ENCODE peak calls at places on chromosome 19, in nine cellular contexts. Q, Y, S, J, C, I, U, G and H are unnamed samples. For H3K4me1, the result is how much of the 10 kb centered on the place peaks cover.

GRCh38 chr19:6501740-6502648 is at the start of gene TUBB4A:
- DNase-seq in Q (peak), Y (no peak), S (no peak), J (peak), C (no peak), I (no peak), U (peak), G (peak), H (no peak)

GRCh38 chr19:33100894-33101644 is 20.1 kb downstream of the GPATCH1 start:
- DNase-seq in Q (no peak), Y (no peak), S (no peak), J (no peak), C (peak), I (no peak), U (no peak), G (no peak), H (no peak)

GRCh38 chr19:47658431-47659383 is 49.8 kb downstream of the BICRA start:
- DNase-seq in Q (no peak), Y (no peak), S (no peak), J (no peak), C (no peak), I (peak), U (no peak), G (no peak), H (peak)

GRCh38 chr19:40633207-40633606 is 32.0 kb downstream of the LTBP4 start:
- DNase-seq in Q (no peak), Y (no peak), S (no peak), J (no peak), C (no peak), I (no peak), U (no peak), G (no peak), H (peak)

GRCh38 chr19:52542984-52543664 is 15.7 kb downstream of the ZNF808 start:
- DNase-seq in Q (no peak), Y (no peak), S (peak), J (peak), C (no peak), I (no peak), U (no peak), G (no peak), H (no peak)

GRCh38 chr19:56167064-56167578 is 8.7 kb upstream of the GALP start:
- DNase-seq in Q (no peak), Y (no peak), S (no peak), J (no peak), C (no peak), I (peak), U (peak), G (no peak), H (peak)

GRCh38 chr19:44747739-44748425 is 626 bp upstream of the BCL3 start:
- DNase-seq in Q (peak), Y (peak), S (no peak), J (no peak), C (peak), I (peak), U (peak), G (no peak), H (peak)

GRCh38 chr19:10963865-10964264 is 3.0 kb downstream of the SMARCA4 start:
- DNase-seq in Q (no peak), Y (no peak), S (no peak), J (no peak), C (no peak), I (no peak), U (no peak), G (no peak), H (no peak)

GRCh38 chr19:2041686-2042484 is 9.2 kb downstream of the MKNK2 start:
- DNase-seq in Q (peak), Y (peak), S (peak), J (peak), C (peak), I (peak), U (peak), G (peak), H (peak)

GRCh38 chr19:29379257-29379986 is 146.4 kb upstream of the VSTM2B start:
- DNase-seq in Q (no peak), Y (peak), S (no peak), J (no peak), C (no peak), I (no peak), U (no peak), G (no peak), H (no peak)

GRCh38 chr19:17089238-17089637 is 13.7 kb downstream of the MYO9B start:
- DNase-seq in Q (no peak), Y (no peak), S (no peak), J (no peak), C (no peak), I (peak), U (no peak), G (no peak), H (peak)

GRCh38 chr19:6086081-6086858 is 24.0 kb downstream of the RFX2 start:
- DNase-seq in Q (no peak), Y (no peak), S (no peak), J (no peak), C (no peak), I (peak), U (no peak), G (no peak), H (no peak)

GRCh38 chr19:9250630-9251029 is at the start of gene OR7E24:
- DNase-seq in Q (no peak), Y (no peak), S (no peak), J (no peak), C (no peak), I (no peak), U (no peak), G (no peak), H (no peak)

GRCh38 chr19:39827216-39827615 is 6.7 kb downstream of the DYRK1B start:
- DNase-seq in Q (no peak), Y (no peak), S (no peak), J (no peak), C (no peak), I (no peak), U (no peak), G (no peak), H (no peak)

GRCh38 chr19:9839415-9839814 is 4.3 kb downstream of the PIN1 start:
- DNase-seq in Q (no peak), Y (no peak), S (no peak), J (no peak), C (no peak), I (peak), U (no peak), G (no peak), H (peak)

GRCh38 chr19:4390017-4390861 is 10.1 kb downstream of the SH3GL1 start:
- DNase-seq in Q (peak), Y (peak), S (no peak), J (no peak), C (peak), I (peak), U (peak), G (no peak), H (no peak)
- H3K4me1 ChIP-seq in Q (half or more), Y (half or more), S (under half), J (under half), C (half or more), I (half or more), U (under half), G (under half), H (half or more)

GRCh38 chr19:34189917-34190425 is 17.7 kb downstream of the LSM14A start:
- DNase-seq in Q (no peak), Y (no peak), S (no peak), J (no peak), C (no peak), I (peak), U (peak), G (no peak), H (no peak)
- H3K4me1 ChIP-seq in Q (half or more), Y (half or more), S (half or more), J (half or more), C (half or more), I (under half), U (under half), G (half or more), H (under half)

DNA sequence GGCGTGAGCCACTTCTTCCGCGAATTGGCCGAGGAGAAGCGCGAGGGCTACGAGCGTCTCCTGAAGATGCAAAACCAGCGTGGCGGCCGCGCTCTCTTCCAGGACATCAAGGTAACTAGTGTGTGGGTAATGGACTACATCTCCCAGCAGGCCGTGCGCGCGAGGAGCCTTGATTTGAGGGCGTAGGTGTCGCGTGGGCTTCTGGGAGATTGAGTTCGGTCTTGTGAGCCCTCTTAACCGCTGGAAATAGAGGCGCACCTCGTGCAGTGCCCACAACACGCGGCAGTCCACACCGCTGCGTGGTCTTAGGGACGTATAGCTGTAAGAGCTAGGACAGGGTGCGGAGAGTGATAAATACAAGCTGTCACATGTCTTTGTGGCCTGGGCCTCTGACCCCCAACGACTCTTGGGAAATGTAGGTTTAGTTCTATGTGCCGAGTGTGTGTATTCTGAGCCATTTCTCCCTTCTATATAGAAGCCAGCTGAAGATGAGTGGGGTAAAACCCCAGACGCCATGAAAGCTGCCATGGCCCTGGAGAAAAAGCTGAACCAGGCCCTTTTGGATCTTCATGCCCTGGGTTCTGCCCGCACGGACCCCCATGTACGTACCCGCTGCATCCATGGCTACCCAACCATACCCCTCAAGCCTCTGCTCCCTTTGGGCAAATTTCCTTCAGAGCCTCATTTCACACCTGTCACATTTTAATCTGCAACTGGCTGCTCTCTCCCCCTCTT is 864 bp downstream of the FTL start:
- DNase-seq in Q (peak), Y (peak), S (peak), J (peak), C (peak), I (peak), U (peak), G (peak), H (peak)
- H3K4me1 ChIP-seq in Q (half or more), Y (half or more), S (half or more), J (under half), C (half or more), I (under half), U (under half), G (half or more), H (half or more)

GRCh38 chr19:30999726-31000125 is 349.5 kb downstream of the TSHZ3 start:
- DNase-seq in Q (no peak), Y (no peak), S (no peak), J (no peak), C (no peak), I (no peak), U (no peak), G (no peak), H (no peak)

GRCh38 chr19:31000913-31001312 is 348.3 kb downstream of the TSHZ3 start:
- DNase-seq in Q (no peak), Y (no peak), S (no peak), J (no peak), C (no peak), I (no peak), U (no peak), G (no peak), H (no peak)

GRCh38 chr19:30997222-30997621 is 352.0 kb downstream of the TSHZ3 start:
- DNase-seq in Q (no peak), Y (no peak), S (no peak), J (no peak), C (no peak), I (no peak), U (no peak), G (no peak), H (no peak)

DNA sequence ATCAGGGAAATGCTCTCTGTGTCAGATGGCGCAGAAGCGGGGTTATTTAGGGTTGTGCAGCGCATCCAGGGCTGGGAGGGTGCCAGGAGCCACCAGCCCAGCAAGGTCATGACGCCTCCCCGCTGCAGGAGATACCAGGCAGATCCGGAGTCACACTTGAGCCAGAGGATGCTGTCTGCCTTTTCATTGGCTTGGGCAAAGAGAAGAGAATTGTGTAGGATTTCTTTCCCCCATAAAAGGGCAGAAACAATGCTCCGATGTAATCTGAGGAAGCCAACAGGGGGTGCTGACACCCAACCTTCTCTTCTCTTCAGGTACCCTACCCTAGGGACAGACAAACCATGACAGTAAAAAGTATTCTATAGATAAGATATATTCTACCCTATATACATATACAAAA is 346.4 kb downstream of the TSHZ3 start:
- DNase-seq in Q (no peak), Y (no peak), S (no peak), J (no peak), C (no peak), I (no peak), U (no peak), G (no peak), H (no peak)
- H3K4me1 ChIP-seq in Q (under half), Y (under half), S (under half), J (under half), C (under half), I (under half), U (under half), G (under half), H (under half)